ENCODE peak calls at places on chromosome 6, in six cellular contexts. L, X, Q, U, J and Y are unnamed samples.

GRCh38 chr6:53322188-53323029 is 26.3 kb downstream of the ELOVL5 start:
- DNase-seq in L (no peak), J (no peak), Q (no peak), X (no peak), U (no peak), Y (no peak)

GRCh38 chr6:143685653-143686052 is 7.9 kb downstream of the PHACTR2 start:
- DNase-seq in J (peak; percentile 28), Q (no peak), L (no peak), X (no peak), U (no peak), Y (no peak)

GRCh38 chr6:142543576-142543975 is 241.8 kb downstream of the ADGRG6 start:
- DNase-seq in U (no peak), J (no peak), X (no peak), L (no peak), Q (no peak), Y (no peak)

GRCh38 chr6:307065-307814 is 15.0 kb downstream of the DUSP22 start:
- DNase-seq in U (no peak), L (no peak), J (no peak), Q (no peak), X (no peak), Y (no peak)

GRCh38 chr6:26571592-26572296 is 25.0 kb upstream of the ABT1 start:
- DNase-seq in L (no peak), U (peak; percentile 70), J (peak; percentile 53), Q (no peak), X (peak; percentile 55), Y (peak; percentile 89)

GRCh38 chr6:39451831-39452230 is 129.3 kb upstream of the KCNK16 start:
- DNase-seq in U (peak; percentile 55), J (no peak), L (no peak), Q (no peak), X (no peak), Y (peak; percentile 42)

GRCh38 chr6:69122407-69122773 is 487.3 kb downstream of the ADGRB3 start:
- DNase-seq in Q (no peak), L (no peak), U (no peak), J (no peak), X (no peak), Y (no peak)

GRCh38 chr6:151948007-151948745 is 140.7 kb downstream of the ESR1 start:
- DNase-seq in J (no peak), L (no peak), X (no peak), Q (no peak), U (no peak), Y (no peak)

GRCh38 chr6:164252952-164253351 is 838.4 kb downstream of the QKI start:
- DNase-seq in X (no peak), U (no peak), L (no peak), J (no peak), Q (no peak), Y (peak; percentile 44)

GRCh38 chr6:126118058-126118759 is 131.9 kb downstream of the TRMT11 start:
- DNase-seq in L (no peak), J (no peak), Q (no peak), U (no peak), X (no peak), Y (no peak)

GRCh38 chr6:62286470-62286843 is 432 bp upstream of the KHDRBS2 start:
- DNase-seq in L (no peak), Q (no peak), X (no peak), U (peak; percentile 9), J (no peak), Y (peak; percentile 39)

GRCh38 chr6:21143651-21144050 is 449.9 kb upstream of the SOX4 start:
- DNase-seq in U (no peak), X (no peak), Q (no peak), L (no peak), J (no peak), Y (no peak)

GRCh38 chr6:150310539-150310938 is 58.3 kb upstream of the IYD start:
- DNase-seq in J (no peak), Q (no peak), X (no peak), L (no peak), U (no peak), Y (no peak)

GRCh38 chr6:129749749-129750120 is 39.8 kb upstream of the ARHGAP18 start:
- DNase-seq in J (peak; percentile 26), Q (no peak), U (no peak), X (no peak), L (no peak), Y (no peak)

GRCh38 chr6:43817192-43817591 is 47.2 kb downstream of the VEGFA start:
- DNase-seq in J (peak; percentile 71), L (no peak), Q (no peak), U (peak; percentile 65), X (no peak), Y (peak; percentile 74)

GRCh38 chr6:138525355-138525754 is 26.1 kb upstream of the NHSL1 start:
- DNase-seq in U (no peak), Q (no peak), X (no peak), J (no peak), L (no peak), Y (no peak)

GRCh38 chr6:128882991-128883571 is at the start of gene LAMA2:
- DNase-seq in U (peak; percentile 83), L (peak; percentile 95), X (peak; percentile 59), J (peak; percentile 38), Q (peak; percentile 94), Y (peak; percentile 85)

GRCh38 chr6:27814665-27815424 is 97.4 kb downstream of the OR2B2 start:
- DNase-seq in J (peak; percentile 88), L (no peak), X (peak; percentile 67), U (peak; percentile 77), Q (no peak), Y (peak; percentile 95)

GRCh38 chr6:166313255-166314070 is 5.3 kb upstream of the PRR18 start:
- DNase-seq in L (peak; percentile 77), J (peak; percentile 40), X (no peak), Q (peak; percentile 50), U (peak; percentile 67), Y (peak; percentile 77)

GRCh38 chr6:41859356-41859755 is 35.8 kb downstream of the USP49 start:
- DNase-seq in Q (no peak), X (no peak), J (no peak), U (no peak), L (no peak), Y (no peak)

GRCh38 chr6:26304213-26305096 is 60.5 kb upstream of the BTN3A2 start:
- DNase-seq in U (peak; percentile 37), L (no peak), Q (no peak), J (peak; percentile 23), X (no peak), Y (peak; percentile 60)

GRCh38 chr6:108968325-108968724 is 120.1 kb downstream of the ARMC2 start:
- DNase-seq in X (no peak), J (no peak), U (peak; percentile 52), L (no peak), Q (no peak), Y (peak; percentile 65)

GRCh38 chr6:81769834-81770233 is 17.4 kb upstream of the TENT5A start:
- DNase-seq in J (no peak), Q (no peak), X (no peak), U (no peak), L (no peak), Y (peak; percentile 49)

GRCh38 chr6:107064579-107065065 is 36.6 kb downstream of the MTRES1 start:
- DNase-seq in L (no peak), Q (no peak), U (no peak), J (peak; percentile 68), X (no peak), Y (no peak)

GRCh38 chr6:141598487-141598886 is 534.2 kb upstream of the GJE1 start:
- DNase-seq in U (no peak), L (no peak), X (no peak), Q (no peak), J (no peak), Y (no peak)

GRCh38 chr6:124535746-124536145 is 426.5 kb upstream of the RNF217 start:
- DNase-seq in X (no peak), L (no peak), Q (no peak), J (no peak), U (no peak), Y (no peak)

GRCh38 chr6:13272131-13273046 is 55.9 kb downstream of the TBC1D7 start:
- DNase-seq in L (no peak), X (no peak), J (peak; percentile 47), U (no peak), Q (no peak), Y (no peak)

GRCh38 chr6:4032475-4032874 is 46.5 kb downstream of the FAM217A start:
- DNase-seq in Q (no peak), J (no peak), L (no peak), U (no peak), X (no peak), Y (no peak)
- TF ChIP-seq CTCF in Q (no peak), J (no peak), L (no peak), U (no peak), X (no peak), Y (no peak)

GRCh38 chr6:46440133-46440532 is 51.1 kb downstream of the RCAN2 start:
- DNase-seq in Q (no peak), J (no peak), L (no peak), X (no peak), U (no peak), Y (no peak)
- TF ChIP-seq CTCF in Q (no peak), J (no peak), L (no peak), X (no peak), U (no peak), Y (no peak)

GRCh38 chr6:12034831-12035230 is 22.7 kb downstream of the HIVEP1 start:
- DNase-seq in Q (no peak), U (no peak), L (no peak), J (no peak), X (no peak), Y (no peak)
- TF ChIP-seq CTCF in Q (no peak), U (no peak), L (no peak), J (no peak), X (peak; percentile 13), Y (no peak)

GRCh38 chr6:31383149-31383548 is 20.2 kb upstream of the MICA start:
- DNase-seq in J (no peak), X (no peak), U (no peak), Q (no peak), L (peak; percentile 34), Y (no peak)

GRCh38 chr6:31386099-31386498 is 17.3 kb upstream of the MICA start:
- DNase-seq in J (no peak), X (no peak), Q (no peak), U (no peak), L (no peak), Y (no peak)

GRCh38 chr6:31385041-31385440 is 18.4 kb upstream of the MICA start:
- DNase-seq in U (no peak), L (peak; percentile 62), Q (no peak), X (no peak), J (no peak), Y (no peak)

GRCh38 chr6:31381666-31382065 is 21.7 kb upstream of the MICA start:
- DNase-seq in U (no peak), Q (no peak), X (no peak), L (peak; percentile 4), J (no peak), Y (no peak)

GRCh38 chr6:31386977-31387376 is 16.4 kb upstream of the MICA start:
- DNase-seq in L (no peak), Q (no peak), X (no peak), U (no peak), J (no peak), Y (peak; percentile 71)
- TF ChIP-seq CTCF in L (no peak), Q (no peak), X (no peak), U (no peak), J (no peak), Y (no peak)